ENCODE peak calls at places on chromosomes 5 and 9, in five cellular contexts. O is mammary epithelial cell, L is neural progenitor cell, W is HepG2, S is GM23248. Q is an unnamed sample. For H3K4me1, the result is how much of the 10 kb centered on the place peaks cover.

GRCh38 chr9:83132768-83133167 is 69.8 kb upstream of the RASEF start:
- DNase-seq in S (no peak), L (no peak), W (peak), O (no peak), Q (no peak)

GRCh38 chr9:109683521-109683920 is 96.5 kb upstream of the PALM2AKAP2 start:
- DNase-seq in W (no peak), O (peak), L (no peak), S (peak), Q (no peak)

GRCh38 chr5:145483211-145483610 is 351.9 kb downstream of the PRELID2 start:
- DNase-seq in O (peak), W (no peak), S (peak), L (no peak), Q (no peak)

GRCh38 chr9:75188756-75189155 is 100.4 kb downstream of the OSTF1 start:
- DNase-seq in L (no peak), W (no peak), S (peak), O (peak), Q (no peak)

GRCh38 chr9:135256568-135257354 is 169.3 kb downstream of the OLFM1 start:
- DNase-seq in O (no peak), L (no peak), S (no peak), W (no peak), Q (no peak)

GRCh38 chr5:151023047-151023615 is 2.7 kb downstream of the GPX3 start:
- DNase-seq in O (no peak), S (peak), L (no peak), W (no peak), Q (peak)

GRCh38 chr9:127407505-127407868 is 10.5 kb downstream of the SLC2A8 start:
- DNase-seq in L (no peak), S (no peak), W (no peak), O (no peak), Q (no peak)

GRCh38 chr5:56871755-56872154 is 37.6 kb upstream of the SETD9 start:
- DNase-seq in S (no peak), L (no peak), W (no peak), O (no peak), Q (no peak)

GRCh38 chr5:102971693-102972293 is 148.1 kb downstream of the GIN1 start:
- DNase-seq in O (peak), S (peak), L (peak), W (peak), Q (no peak)

GRCh38 chr9:15469406-15469805 is 41.4 kb downstream of the PSIP1 start:
- DNase-seq in S (no peak), L (no peak), O (no peak), W (no peak), Q (no peak)

GRCh38 chr9:15403155-15403554 is 19.5 kb upstream of the SNAPC3 start:
- DNase-seq in L (peak), W (peak), O (no peak), S (peak), Q (no peak)

GRCh38 chr9:70701163-70701562 is 286.7 kb upstream of the KLF9 start:
- DNase-seq in L (no peak), S (no peak), W (no peak), O (no peak), Q (no peak)

GRCh38 chr9:136596630-136597031 is 50.8 kb upstream of the NOTCH1 start:
- DNase-seq in L (no peak), S (no peak), W (peak), O (no peak), Q (no peak)

GRCh38 chr9:85237478-85237877 is 504.3 kb downstream of the AGTPBP1 start:
- DNase-seq in W (no peak), S (no peak), O (no peak), L (no peak), Q (no peak)

GRCh38 chr5:126516133-126516532 is 78.9 kb downstream of the ALDH7A1 start:
- DNase-seq in W (no peak), L (no peak), S (peak), O (peak), Q (no peak)

GRCh38 chr5:147169399-147169798 is 65.4 kb upstream of the STK32A start:
- DNase-seq in S (peak), O (peak), W (peak), L (no peak), Q (no peak)

GRCh38 chr9:134301387-134302129 is 24.7 kb upstream of the RXRA start:
- DNase-seq in O (peak), S (no peak), W (no peak), L (no peak), Q (no peak)

GRCh38 chr5:169856571-169856970 is 123.7 kb downstream of the INSYN2B start:
- DNase-seq in S (peak), W (no peak), L (no peak), O (peak), Q (peak)

GRCh38 chr5:54460181-54460919 is 4.9 kb downstream of the HSPB3 start:
- DNase-seq in W (no peak), O (no peak), L (no peak), S (peak), Q (no peak)

GRCh38 chr9:130805510-130806387 is 29.3 kb upstream of the ABL1 start:
- DNase-seq in L (no peak), S (peak), W (no peak), O (no peak), Q (no peak)

GRCh38 chr9:107614765-107615164 is 125.2 kb upstream of the KLF4 start:
- DNase-seq in S (no peak), O (no peak), L (no peak), W (no peak), Q (no peak)

GRCh38 chr5:147481376-147481775 is 28.5 kb downstream of the DPYSL3 start:
- DNase-seq in O (peak), L (no peak), S (peak), W (no peak), Q (no peak)

GRCh38 chr5:68533051-68533450 is 317.5 kb downstream of the PIK3R1 start:
- DNase-seq in S (no peak), L (no peak), O (no peak), W (no peak), Q (no peak)

GRCh38 chr5:142806769-142807377 is 36.7 kb downstream of the ARHGAP26 start:
- DNase-seq in S (no peak), L (no peak), O (no peak), W (peak), Q (no peak)

GRCh38 chr9:27856748-27857147 is 283.5 kb upstream of the C9orf72 start:
- DNase-seq in L (no peak), O (no peak), S (no peak), W (no peak), Q (no peak)

DNA sequence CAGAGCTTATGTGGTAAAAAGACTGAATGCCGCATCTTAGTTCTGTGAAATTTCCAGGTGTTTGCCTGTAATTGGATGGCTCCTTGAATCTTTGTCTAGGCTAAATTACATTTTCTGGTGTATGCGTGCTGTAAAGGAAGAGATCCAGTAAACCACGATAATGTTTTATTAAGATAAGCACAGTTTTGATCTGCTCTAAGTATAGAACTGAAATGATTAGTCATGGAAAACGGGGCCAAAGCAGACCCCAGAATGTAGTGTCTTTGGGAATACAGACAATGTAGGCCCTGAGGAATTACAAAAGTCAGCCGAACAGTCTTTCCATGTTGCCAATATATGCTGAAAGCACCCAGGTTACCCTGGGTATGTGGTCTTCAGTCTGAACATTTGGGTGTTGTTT is 257.3 kb downstream of the FANCC start:
- DNase-seq in O (no peak), L (no peak), W (no peak), S (no peak), Q (no peak)
- H3K4me1 ChIP-seq in O (under half), L (under half), W (half or more), S (half or more), Q (under half)

DNA sequence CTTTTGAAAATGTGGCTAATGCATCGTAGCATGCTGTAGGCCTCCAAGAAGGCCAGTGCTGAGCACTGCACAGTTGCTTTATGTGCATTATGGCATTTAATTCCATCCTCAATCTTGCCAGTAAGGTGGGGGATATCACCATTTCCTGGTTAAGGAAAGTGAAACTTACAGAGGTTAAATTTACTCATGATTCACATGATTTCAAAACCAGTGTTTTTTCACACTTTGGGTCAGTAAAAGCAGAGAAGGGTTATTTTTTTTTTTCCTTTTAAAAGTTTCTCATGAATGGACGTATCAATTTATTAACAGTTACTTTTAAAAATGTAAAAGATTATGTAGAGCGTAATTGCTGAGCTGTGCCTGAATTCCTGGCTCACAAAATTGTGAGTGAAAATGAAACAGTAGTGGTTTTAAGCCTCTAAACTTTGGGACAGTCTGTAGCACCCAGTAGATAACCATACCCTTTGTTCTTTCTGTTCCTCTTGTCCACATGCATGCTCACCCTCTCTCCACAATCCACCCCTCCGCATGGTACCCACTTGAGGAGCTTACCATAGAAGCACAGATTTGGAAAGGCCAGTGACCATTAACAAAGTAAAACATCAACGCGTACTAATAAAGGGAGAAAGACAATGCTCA is 21.1 kb downstream of the MAST4 start:
- DNase-seq in S (no peak), W (no peak), L (no peak), O (no peak), Q (no peak)
- H3K4me2 ChIP-seq in S (no peak), W (no peak), L (no peak), O (no peak), Q (no peak)

DNA sequence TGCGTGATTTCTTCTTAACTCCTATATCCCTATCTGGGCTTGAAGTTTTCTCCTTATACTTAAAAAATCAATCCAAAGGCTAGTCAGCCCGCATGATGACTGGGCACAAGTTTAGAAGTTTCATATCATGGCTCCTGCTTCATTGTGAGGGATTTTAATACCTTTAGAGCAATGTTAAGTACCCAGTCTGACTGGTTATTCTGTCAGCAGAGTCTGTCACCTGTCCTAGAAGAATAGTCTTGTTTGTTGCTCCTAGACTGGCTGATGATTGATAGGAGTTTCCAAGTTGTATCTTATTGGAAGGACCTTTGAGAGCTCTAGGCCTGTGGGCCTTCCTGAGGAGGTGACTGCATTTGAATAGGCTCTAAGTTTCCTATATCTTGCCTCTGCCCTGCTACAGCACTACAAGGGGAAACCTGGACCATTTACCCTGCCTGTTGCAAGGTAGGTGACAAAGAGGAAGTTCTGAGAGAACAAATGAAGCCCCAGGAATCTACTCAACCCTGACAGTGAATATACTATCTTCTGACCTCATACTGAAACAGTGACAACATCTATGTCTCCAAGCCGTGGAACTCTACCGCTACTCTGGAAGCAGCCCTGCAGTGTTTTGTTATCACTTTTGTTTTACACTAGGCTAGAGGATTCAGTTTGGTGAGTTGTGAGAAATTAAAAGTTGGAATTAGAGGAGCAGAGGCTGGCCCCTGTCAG is 66.5 kb downstream of the F2RL2 start:
- DNase-seq in S (no peak), W (no peak), O (no peak), L (no peak), Q (no peak)
- H2AFZ ChIP-seq in S (no peak), W (no peak), O (no peak), L (no peak), Q (no peak)

GRCh38 chr9:93191354-93191660 is 7.4 kb downstream of the WNK2 start:
- DNase-seq in L (no peak), W (no peak), O (no peak), S (no peak), Q (no peak)

GRCh38 chr9:93190656-93191353 is 6.9 kb downstream of the WNK2 start:
- DNase-seq in O (no peak), S (no peak), L (no peak), W (no peak), Q (no peak)

GRCh38 chr9:93188426-93189368 is 4.8 kb downstream of the WNK2 start:
- DNase-seq in O (no peak), L (peak), W (no peak), S (no peak), Q (no peak)

GRCh38 chr9:93190133-93190525 is 6.2 kb downstream of the WNK2 start:
- DNase-seq in S (no peak), L (no peak), W (no peak), O (no peak), Q (no peak)

DNA sequence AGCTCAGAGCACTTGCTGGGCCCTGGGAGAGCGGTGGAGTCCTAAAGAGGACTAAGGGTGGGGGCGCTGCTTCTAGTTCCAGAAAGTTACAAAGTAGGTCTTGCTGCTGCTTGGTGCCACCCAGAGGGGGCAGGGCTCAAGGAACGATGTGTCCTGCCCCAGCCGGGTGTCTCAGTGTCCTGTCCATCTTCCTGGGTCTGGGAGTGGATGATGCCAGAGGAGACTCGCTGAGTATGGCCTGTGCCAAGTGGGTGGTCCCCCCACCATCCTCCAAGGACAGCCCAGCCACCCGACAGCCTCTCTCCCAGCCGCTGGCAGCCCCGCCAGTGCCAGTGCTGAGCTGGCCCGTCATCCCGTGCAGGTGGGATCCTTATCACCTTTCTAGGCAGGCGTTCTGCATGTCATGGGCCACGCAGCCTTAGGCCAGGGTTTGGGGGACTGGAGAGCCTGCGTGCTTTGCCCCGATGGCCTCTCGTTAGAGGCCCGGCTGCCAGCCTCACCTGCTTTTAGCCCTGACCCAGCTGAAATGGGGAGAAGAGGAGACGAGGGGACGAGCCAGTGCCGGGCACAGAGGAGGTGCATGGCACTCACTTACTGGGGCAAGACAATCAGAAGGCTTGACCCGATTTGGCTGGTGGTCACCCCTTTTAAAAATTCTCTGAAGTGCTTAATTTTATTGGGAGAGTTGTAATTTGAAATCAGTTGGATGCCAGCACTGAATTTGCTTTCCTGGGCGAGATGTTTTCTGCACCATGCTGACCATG is 5.6 kb downstream of the WNK2 start:
- DNase-seq in W (no peak), S (no peak), O (no peak), L (no peak), Q (no peak)
- H3K4me1 ChIP-seq in W (under half), S (under half), O (under half), L (under half), Q (under half)